ENCODE peak calls at places on chromosomes 12 and 14, in nine cellular contexts. One of them, this sample, is unnamed.

GRCh38 chr12:119020377-119021360 is 39.3 kb downstream of the SRRM4 start:
- DNase-seq in NCI-H2081: no peak
- DNase-seq in choroid plexus epithelial cell: no peak
- DNase-seq in stomach: peak
- DNase-seq in C1 segment of cervical spinal cord: no peak
- DNase-seq in ureter: no peak
- DNase-seq in MCF 10A: no peak
- DNase-seq in SK-N-DZ: peak
- DNase-seq in GDM1: no peak
- DNase-seq in this sample: no peak

GRCh38 chr14:68407838-68408237 is 385.0 kb downstream of the ZFP36L1 start:
- DNase-seq in NCI-H2081: no peak
- DNase-seq in choroid plexus epithelial cell: no peak
- DNase-seq in stomach: no peak
- DNase-seq in C1 segment of cervical spinal cord: no peak
- DNase-seq in ureter: no peak
- DNase-seq in MCF 10A: no peak
- DNase-seq in SK-N-DZ: no peak
- DNase-seq in GDM1: no peak
- DNase-seq in this sample: no peak

GRCh38 chr12:20497707-20498106 is 129.4 kb downstream of the PDE3A start:
- DNase-seq in NCI-H2081: no peak
- DNase-seq in choroid plexus epithelial cell: no peak
- DNase-seq in stomach: no peak
- DNase-seq in C1 segment of cervical spinal cord: no peak
- DNase-seq in ureter: no peak
- DNase-seq in MCF 10A: no peak
- DNase-seq in SK-N-DZ: no peak
- DNase-seq in GDM1: no peak
- DNase-seq in this sample: no peak

GRCh38 chr12:124004233-124004875 is 31.3 kb downstream of the ZNF664 start:
- DNase-seq in NCI-H2081: no peak
- DNase-seq in choroid plexus epithelial cell: peak
- DNase-seq in stomach: no peak
- DNase-seq in C1 segment of cervical spinal cord: no peak
- DNase-seq in ureter: no peak
- DNase-seq in MCF 10A: no peak
- DNase-seq in SK-N-DZ: no peak
- DNase-seq in GDM1: no peak
- DNase-seq in this sample: no peak

GRCh38 chr14:104973215-104974145 is 4.7 kb downstream of the AHNAK2 start:
- DNase-seq in NCI-H2081: no peak
- DNase-seq in choroid plexus epithelial cell: peak
- DNase-seq in stomach: peak
- DNase-seq in C1 segment of cervical spinal cord: peak
- DNase-seq in ureter: peak
- DNase-seq in MCF 10A: peak
- DNase-seq in SK-N-DZ: no peak
- DNase-seq in GDM1: no peak
- DNase-seq in this sample: no peak

GRCh38 chr14:24387014-24387355 is 11.8 kb upstream of the NYNRIN start:
- DNase-seq in NCI-H2081: no peak
- DNase-seq in choroid plexus epithelial cell: no peak
- DNase-seq in stomach: no peak
- DNase-seq in C1 segment of cervical spinal cord: no peak
- DNase-seq in ureter: no peak
- DNase-seq in MCF 10A: no peak
- DNase-seq in SK-N-DZ: no peak
- DNase-seq in GDM1: no peak
- DNase-seq in this sample: no peak

GRCh38 chr12:3218150-3218845 is 141.1 kb downstream of the TSPAN9 start:
- DNase-seq in NCI-H2081: peak
- DNase-seq in choroid plexus epithelial cell: peak
- DNase-seq in stomach: peak
- DNase-seq in C1 segment of cervical spinal cord: peak
- DNase-seq in ureter: peak
- DNase-seq in MCF 10A: peak
- DNase-seq in SK-N-DZ: peak
- DNase-seq in GDM1: no peak
- DNase-seq in this sample: no peak

GRCh38 chr12:74349925-74350324 is 187.7 kb upstream of the ATXN7L3B start:
- DNase-seq in NCI-H2081: no peak
- DNase-seq in choroid plexus epithelial cell: peak
- DNase-seq in stomach: no peak
- DNase-seq in C1 segment of cervical spinal cord: no peak
- DNase-seq in ureter: no peak
- DNase-seq in MCF 10A: no peak
- DNase-seq in SK-N-DZ: no peak
- DNase-seq in GDM1: no peak
- DNase-seq in this sample: no peak

GRCh38 chr12:115866909-115867525 is 410.5 kb downstream of the MED13L start:
- DNase-seq in NCI-H2081: no peak
- DNase-seq in choroid plexus epithelial cell: peak
- DNase-seq in stomach: no peak
- DNase-seq in C1 segment of cervical spinal cord: no peak
- DNase-seq in ureter: no peak
- DNase-seq in MCF 10A: no peak
- DNase-seq in SK-N-DZ: no peak
- DNase-seq in GDM1: no peak
- DNase-seq in this sample: no peak

GRCh38 chr12:56120158-56120846 is 2.2 kb downstream of the ZC3H10 start:
- DNase-seq in NCI-H2081: no peak
- DNase-seq in choroid plexus epithelial cell: peak
- DNase-seq in stomach: no peak
- DNase-seq in C1 segment of cervical spinal cord: no peak
- DNase-seq in ureter: no peak
- DNase-seq in MCF 10A: peak
- DNase-seq in SK-N-DZ: no peak
- DNase-seq in GDM1: no peak
- DNase-seq in this sample: no peak

GRCh38 chr14:76647699-76648298 is 113.5 kb upstream of the VASH1 start:
- DNase-seq in NCI-H2081: peak
- DNase-seq in choroid plexus epithelial cell: peak
- DNase-seq in stomach: no peak
- DNase-seq in C1 segment of cervical spinal cord: no peak
- DNase-seq in ureter: no peak
- DNase-seq in MCF 10A: peak
- DNase-seq in SK-N-DZ: peak
- DNase-seq in GDM1: peak
- DNase-seq in this sample: peak

GRCh38 chr12:69527506-69528272 is 57.5 kb downstream of the FRS2 start:
- DNase-seq in NCI-H2081: no peak
- DNase-seq in choroid plexus epithelial cell: peak
- DNase-seq in stomach: no peak
- DNase-seq in C1 segment of cervical spinal cord: no peak
- DNase-seq in ureter: no peak
- DNase-seq in MCF 10A: peak
- DNase-seq in SK-N-DZ: no peak
- DNase-seq in GDM1: no peak
- DNase-seq in this sample: no peak

GRCh38 chr14:101454229-101454628 is 107.1 kb upstream of the DIO3 start:
- DNase-seq in NCI-H2081: no peak
- DNase-seq in choroid plexus epithelial cell: no peak
- DNase-seq in stomach: peak
- DNase-seq in C1 segment of cervical spinal cord: no peak
- DNase-seq in ureter: no peak
- DNase-seq in MCF 10A: no peak
- DNase-seq in SK-N-DZ: no peak
- DNase-seq in GDM1: no peak
- DNase-seq in this sample: no peak

GRCh38 chr12:128815779-128816642 is 7.7 kb downstream of the SLC15A4 start:
- DNase-seq in NCI-H2081: no peak
- DNase-seq in choroid plexus epithelial cell: no peak
- DNase-seq in stomach: no peak
- DNase-seq in C1 segment of cervical spinal cord: no peak
- DNase-seq in ureter: no peak
- DNase-seq in MCF 10A: no peak
- DNase-seq in SK-N-DZ: no peak
- DNase-seq in GDM1: no peak
- DNase-seq in this sample: no peak

GRCh38 chr12:3225154-3225795 is 148.1 kb downstream of the TSPAN9 start:
- DNase-seq in NCI-H2081: no peak
- DNase-seq in choroid plexus epithelial cell: peak
- DNase-seq in stomach: no peak
- DNase-seq in C1 segment of cervical spinal cord: no peak
- DNase-seq in ureter: no peak
- DNase-seq in MCF 10A: no peak
- DNase-seq in SK-N-DZ: no peak
- DNase-seq in GDM1: no peak
- DNase-seq in this sample: no peak

GRCh38 chr14:104563742-104564615 is 15.6 kb upstream of the C14orf180 start:
- DNase-seq in NCI-H2081: peak
- DNase-seq in choroid plexus epithelial cell: peak
- DNase-seq in stomach: peak
- DNase-seq in C1 segment of cervical spinal cord: peak
- DNase-seq in ureter: peak
- DNase-seq in MCF 10A: peak
- DNase-seq in SK-N-DZ: peak
- DNase-seq in GDM1: peak
- DNase-seq in this sample: peak

GRCh38 chr12:51351913-51352532 is 5.5 kb upstream of the CELA1 start:
- DNase-seq in NCI-H2081: peak
- DNase-seq in choroid plexus epithelial cell: peak
- DNase-seq in stomach: no peak
- DNase-seq in C1 segment of cervical spinal cord: no peak
- DNase-seq in ureter: no peak
- DNase-seq in MCF 10A: peak
- DNase-seq in SK-N-DZ: peak
- DNase-seq in GDM1: peak
- DNase-seq in this sample: no peak

GRCh38 chr14:39247256-39247655 is 13.5 kb downstream of the MIA2 start:
- DNase-seq in NCI-H2081: no peak
- DNase-seq in choroid plexus epithelial cell: peak
- DNase-seq in stomach: no peak
- DNase-seq in C1 segment of cervical spinal cord: no peak
- DNase-seq in ureter: no peak
- DNase-seq in MCF 10A: peak
- DNase-seq in SK-N-DZ: no peak
- DNase-seq in GDM1: no peak
- DNase-seq in this sample: no peak

GRCh38 chr14:67004521-67004920 is 184.7 kb upstream of the GARIN2 start:
- DNase-seq in NCI-H2081: no peak
- DNase-seq in choroid plexus epithelial cell: no peak
- DNase-seq in stomach: no peak
- DNase-seq in C1 segment of cervical spinal cord: no peak
- DNase-seq in ureter: no peak
- DNase-seq in MCF 10A: no peak
- DNase-seq in SK-N-DZ: no peak
- DNase-seq in GDM1: no peak
- DNase-seq in this sample: no peak

GRCh38 chr14:93301821-93302447 is 30.9 kb downstream of the BTBD7 start:
- DNase-seq in NCI-H2081: no peak
- DNase-seq in choroid plexus epithelial cell: peak
- DNase-seq in stomach: no peak
- DNase-seq in C1 segment of cervical spinal cord: no peak
- DNase-seq in ureter: no peak
- DNase-seq in MCF 10A: no peak
- DNase-seq in SK-N-DZ: peak
- DNase-seq in GDM1: no peak
- DNase-seq in this sample: no peak

GRCh38 chr14:99663716-99664635 is 19.0 kb downstream of the HHIPL1 start:
- DNase-seq in NCI-H2081: peak
- DNase-seq in choroid plexus epithelial cell: no peak
- DNase-seq in stomach: no peak
- DNase-seq in C1 segment of cervical spinal cord: no peak
- DNase-seq in ureter: no peak
- DNase-seq in MCF 10A: no peak
- DNase-seq in SK-N-DZ: no peak
- DNase-seq in GDM1: no peak
- DNase-seq in this sample: no peak

GRCh38 chr12:80636832-80637231 is 70.6 kb upstream of the MYF6 start:
- DNase-seq in NCI-H2081: no peak
- DNase-seq in choroid plexus epithelial cell: peak
- DNase-seq in stomach: no peak
- DNase-seq in C1 segment of cervical spinal cord: no peak
- DNase-seq in ureter: no peak
- DNase-seq in MCF 10A: no peak
- DNase-seq in SK-N-DZ: no peak
- DNase-seq in GDM1: no peak
- DNase-seq in this sample: no peak

GRCh38 chr14:91127411-91127810 is 13.5 kb downstream of the DGLUCY start:
- DNase-seq in NCI-H2081: no peak
- DNase-seq in choroid plexus epithelial cell: no peak
- DNase-seq in stomach: peak
- DNase-seq in C1 segment of cervical spinal cord: no peak
- DNase-seq in ureter: peak
- DNase-seq in MCF 10A: peak
- DNase-seq in SK-N-DZ: no peak
- DNase-seq in GDM1: no peak
- DNase-seq in this sample: no peak

GRCh38 chr12:127297327-127297726 is 969.6 kb upstream of the TMEM132C start:
- DNase-seq in NCI-H2081: no peak
- DNase-seq in choroid plexus epithelial cell: no peak
- DNase-seq in stomach: no peak
- DNase-seq in C1 segment of cervical spinal cord: no peak
- DNase-seq in ureter: no peak
- DNase-seq in MCF 10A: no peak
- DNase-seq in SK-N-DZ: no peak
- DNase-seq in GDM1: no peak
- DNase-seq in this sample: no peak

GRCh38 chr14:101367421-101368261 is 193.7 kb upstream of the DIO3 start:
- DNase-seq in NCI-H2081: no peak
- DNase-seq in choroid plexus epithelial cell: no peak
- DNase-seq in stomach: no peak
- DNase-seq in C1 segment of cervical spinal cord: no peak
- DNase-seq in ureter: no peak
- DNase-seq in MCF 10A: no peak
- DNase-seq in SK-N-DZ: no peak
- DNase-seq in GDM1: no peak
- DNase-seq in this sample: no peak

GRCh38 chr12:95059984-95060383 is 13.4 kb downstream of the NR2C1 start:
- DNase-seq in NCI-H2081: no peak
- DNase-seq in choroid plexus epithelial cell: no peak
- DNase-seq in stomach: no peak
- DNase-seq in C1 segment of cervical spinal cord: no peak
- DNase-seq in ureter: no peak
- DNase-seq in MCF 10A: no peak
- DNase-seq in SK-N-DZ: no peak
- DNase-seq in GDM1: no peak
- DNase-seq in this sample: no peak

GRCh38 chr12:102406033-102406584 is 74.3 kb downstream of the IGF1 start:
- DNase-seq in NCI-H2081: peak
- DNase-seq in choroid plexus epithelial cell: peak
- DNase-seq in stomach: peak
- DNase-seq in C1 segment of cervical spinal cord: peak
- DNase-seq in ureter: no peak
- DNase-seq in MCF 10A: peak
- DNase-seq in SK-N-DZ: peak
- DNase-seq in GDM1: no peak
- DNase-seq in this sample: no peak

GRCh38 chr14:99790978-99791376 is 2.2 kb upstream of the EML1 start:
- DNase-seq in NCI-H2081: peak
- DNase-seq in choroid plexus epithelial cell: no peak
- DNase-seq in stomach: no peak
- DNase-seq in C1 segment of cervical spinal cord: no peak
- DNase-seq in ureter: no peak
- DNase-seq in MCF 10A: peak
- DNase-seq in SK-N-DZ: no peak
- DNase-seq in GDM1: no peak
- DNase-seq in this sample: no peak

GRCh38 chr12:52605542-52605941 is 4.3 kb upstream of the KRT72 start:
- DNase-seq in NCI-H2081: no peak
- DNase-seq in choroid plexus epithelial cell: no peak
- DNase-seq in stomach: no peak
- DNase-seq in C1 segment of cervical spinal cord: no peak
- DNase-seq in ureter: no peak
- DNase-seq in MCF 10A: no peak
- DNase-seq in SK-N-DZ: no peak
- DNase-seq in GDM1: no peak
- DNase-seq in this sample: no peak

GRCh38 chr12:90407841-90408240 is 547.1 kb downstream of the CCER1 start:
- DNase-seq in NCI-H2081: no peak
- DNase-seq in choroid plexus epithelial cell: peak
- DNase-seq in stomach: no peak
- DNase-seq in C1 segment of cervical spinal cord: no peak
- DNase-seq in ureter: no peak
- DNase-seq in MCF 10A: no peak
- DNase-seq in SK-N-DZ: no peak
- DNase-seq in GDM1: no peak
- DNase-seq in this sample: no peak

GRCh38 chr14:71591929-71592328 is 340.3 kb upstream of the RGS6 start:
- DNase-seq in NCI-H2081: no peak
- DNase-seq in choroid plexus epithelial cell: peak
- DNase-seq in stomach: no peak
- DNase-seq in C1 segment of cervical spinal cord: no peak
- DNase-seq in ureter: no peak
- DNase-seq in MCF 10A: peak
- DNase-seq in SK-N-DZ: no peak
- DNase-seq in GDM1: peak
- DNase-seq in this sample: no peak

This sample was measured in KG1.